ENCODE peak calls at places on chromosomes 6 and 20, in five cellular contexts. One of them, this sample, is unnamed.

GRCh38 chr6:28505733-28506132 is 9.9 kb downstream of the GPX6 start:
- DNase-seq in neural progenitor cell: no peak
- DNase-seq in foreskin melanocyte: no peak
- DNase-seq in activated naive CD4-positive, alpha-beta T cell: no peak
- DNase-seq in activated T-helper 1 cell treated with anti-CD3 and anti-CD28 coated beads, Interleukin-2, amount 50 U/mL, for 16 hours: no peak
- DNase-seq in this sample: no peak

GRCh38 chr20:17390655-17391054 is 140.5 kb downstream of the BFSP1 start:
- DNase-seq in activated naive CD4-positive, alpha-beta T cell: no peak
- DNase-seq in neural progenitor cell: no peak
- DNase-seq in activated T-helper 1 cell treated with anti-CD3 and anti-CD28 coated beads, Interleukin-2, amount 50 U/mL, for 16 hours: no peak
- DNase-seq in foreskin melanocyte: no peak
- DNase-seq in this sample: no peak

GRCh38 chr6:22451960-22452359 is 117.4 kb upstream of the HDGFL1 start:
- DNase-seq in neural progenitor cell: no peak
- DNase-seq in foreskin melanocyte: no peak
- DNase-seq in activated T-helper 1 cell treated with anti-CD3 and anti-CD28 coated beads, Interleukin-2, amount 50 U/mL, for 16 hours: no peak
- DNase-seq in activated naive CD4-positive, alpha-beta T cell: no peak
- DNase-seq in this sample: no peak

GRCh38 chr6:57220083-57220703 is 1.9 kb downstream of the RAB23 start:
- DNase-seq in activated naive CD4-positive, alpha-beta T cell: no peak
- DNase-seq in neural progenitor cell: no peak
- DNase-seq in foreskin melanocyte: no peak
- DNase-seq in activated T-helper 1 cell treated with anti-CD3 and anti-CD28 coated beads, Interleukin-2, amount 50 U/mL, for 16 hours: no peak
- DNase-seq in this sample: no peak

GRCh38 chr6:80528115-80528514 is 421.6 kb downstream of the BCKDHB start:
- DNase-seq in activated naive CD4-positive, alpha-beta T cell: no peak
- DNase-seq in activated T-helper 1 cell treated with anti-CD3 and anti-CD28 coated beads, Interleukin-2, amount 50 U/mL, for 16 hours: no peak
- DNase-seq in foreskin melanocyte: no peak
- DNase-seq in neural progenitor cell: no peak
- DNase-seq in this sample: no peak

GRCh38 chr6:147564556-147564955 is 56.1 kb downstream of the SAMD5 start:
- DNase-seq in neural progenitor cell: no peak
- DNase-seq in activated naive CD4-positive, alpha-beta T cell: no peak
- DNase-seq in foreskin melanocyte: no peak
- DNase-seq in activated T-helper 1 cell treated with anti-CD3 and anti-CD28 coated beads, Interleukin-2, amount 50 U/mL, for 16 hours: no peak
- DNase-seq in this sample: no peak

GRCh38 chr20:50353289-50353961 is 156.8 kb upstream of the PTPN1 start:
- DNase-seq in activated naive CD4-positive, alpha-beta T cell: no peak
- DNase-seq in activated T-helper 1 cell treated with anti-CD3 and anti-CD28 coated beads, Interleukin-2, amount 50 U/mL, for 16 hours: no peak
- DNase-seq in neural progenitor cell: no peak
- DNase-seq in foreskin melanocyte: no peak
- DNase-seq in this sample: no peak

GRCh38 chr6:167567142-167568033 is 242.5 kb downstream of the TTLL2 start:
- DNase-seq in activated naive CD4-positive, alpha-beta T cell: no peak
- DNase-seq in foreskin melanocyte: peak
- DNase-seq in activated T-helper 1 cell treated with anti-CD3 and anti-CD28 coated beads, Interleukin-2, amount 50 U/mL, for 16 hours: no peak
- DNase-seq in neural progenitor cell: no peak
- DNase-seq in this sample: no peak

GRCh38 chr6:112321882-112322508 is 25.1 kb upstream of the RFPL4B start:
- DNase-seq in activated naive CD4-positive, alpha-beta T cell: no peak
- DNase-seq in activated T-helper 1 cell treated with anti-CD3 and anti-CD28 coated beads, Interleukin-2, amount 50 U/mL, for 16 hours: no peak
- DNase-seq in neural progenitor cell: no peak
- DNase-seq in foreskin melanocyte: no peak
- DNase-seq in this sample: no peak